ENCODE peak calls at places on chromosome 9, in eight cellular contexts. O, Z, H, J, T, Y, V and R are unnamed samples.
A peak's percentile ranks its signal among the peaks of the same experiment; 100 is the strongest.

GRCh38 chr9:76459691-76460635 is 981 bp downstream of the GCNT1 start:
- DNase-seq in O (peak; percentile 65), Z (peak; percentile 33), H (peak; percentile 59), J (peak; percentile 25), T (peak; percentile 67), Y (peak; percentile 74), V (peak; percentile 32), R (peak; percentile 78)

GRCh38 chr9:81868145-81868544 is 60.1 kb upstream of the SPATA31D4 start:
- DNase-seq in O (no peak), Z (no peak), H (no peak), J (no peak), T (no peak), Y (peak; percentile 54), V (no peak), R (no peak)

GRCh38 chr9:107240260-107240659 is 42.8 kb upstream of the RAD23B start:
- DNase-seq in O (no peak), Z (no peak), H (no peak), J (no peak), T (no peak), Y (no peak), V (no peak), R (no peak)

GRCh38 chr9:115263731-115264130 is 145.8 kb upstream of the TNC start:
- DNase-seq in O (no peak), Z (no peak), H (no peak), J (no peak), T (no peak), Y (peak; percentile 82), V (no peak), R (no peak)

GRCh38 chr9:110179734-110180133 is 28.2 kb downstream of the C9orf152 start:
- DNase-seq in O (no peak), Z (peak; percentile 11), H (no peak), J (no peak), T (no peak), Y (peak; percentile 81), V (no peak), R (no peak)

GRCh38 chr9:133712221-133713100 is 25.7 kb downstream of the SARDH start:
- DNase-seq in O (no peak), Z (no peak), H (no peak), J (no peak), T (peak; percentile 34), Y (no peak), V (no peak), R (no peak)

GRCh38 chr9:13175732-13176131 is 103.8 kb downstream of the MPDZ start:
- DNase-seq in O (no peak), Z (no peak), H (no peak), J (no peak), T (no peak), Y (no peak), V (no peak), R (no peak)

GRCh38 chr9:34628656-34629491 is at the start of gene ARID3C:
- DNase-seq in O (no peak), Z (no peak), H (peak; percentile 55), J (no peak), T (peak; percentile 84), Y (no peak), V (no peak), R (no peak)

GRCh38 chr9:101093620-101094019 is 65.1 kb downstream of the PLPPR1 start:
- DNase-seq in O (no peak), Z (no peak), H (no peak), J (no peak), T (no peak), Y (peak; percentile 52), V (no peak), R (no peak)

GRCh38 chr9:16846986-16847385 is 23.5 kb downstream of the BNC2 start:
- DNase-seq in O (no peak), Z (no peak), H (no peak), J (no peak), T (no peak), Y (no peak), V (no peak), R (no peak)

GRCh38 chr9:81833563-81834345 is 94.5 kb upstream of the SPATA31D4 start:
- DNase-seq in O (no peak), Z (no peak), H (no peak), J (no peak), T (no peak), Y (no peak), V (no peak), R (no peak)

GRCh38 chr9:19378647-19379046 is 1.4 kb downstream of the RPS6 start:
- DNase-seq in O (no peak), Z (no peak), H (no peak), J (no peak), T (no peak), Y (no peak), V (no peak), R (no peak)

GRCh38 chr9:8486095-8486494 is 686.5 kb upstream of the DMAC1 start:
- DNase-seq in O (no peak), Z (no peak), H (peak; percentile 27), J (no peak), T (no peak), Y (peak; percentile 32), V (peak; percentile 25), R (peak; percentile 45)

GRCh38 chr9:91321691-91322090 is 40.0 kb downstream of the AUH start:
- DNase-seq in O (no peak), Z (no peak), H (no peak), J (no peak), T (no peak), Y (no peak), V (no peak), R (no peak)

GRCh38 chr9:36928670-36929349 is 105.3 kb downstream of the PAX5 start:
- DNase-seq in O (no peak), Z (peak; percentile 53), H (no peak), J (no peak), T (no peak), Y (peak; percentile 89), V (no peak), R (no peak)

GRCh38 chr9:72315510-72316287 is 49.3 kb downstream of the ZFAND5 start:
- DNase-seq in O (peak; percentile 48), Z (peak; percentile 40), H (peak; percentile 50), J (no peak), T (no peak), Y (peak; percentile 64), V (no peak), R (peak; percentile 73)

GRCh38 chr9:132239518-132239917 is 77.7 kb downstream of the NTNG2 start:
- DNase-seq in O (no peak), Z (no peak), H (no peak), J (no peak), T (no peak), Y (no peak), V (no peak), R (no peak)

GRCh38 chr9:134390537-134390936 is 64.3 kb downstream of the RXRA start:
- DNase-seq in O (peak; percentile 85), Z (no peak), H (no peak), J (no peak), T (no peak), Y (no peak), V (no peak), R (no peak)

GRCh38 chr9:102459828-102460227 is 535.3 kb upstream of the CYLC2 start:
- DNase-seq in O (no peak), Z (no peak), H (no peak), J (no peak), T (no peak), Y (no peak), V (no peak), R (no peak)
- TF ChIP-seq CTCF in O (no peak), Z (no peak), H (no peak), J (no peak), T (no peak), Y (no peak), V (no peak), R (no peak)

GRCh38 chr9:85112376-85112775 is 442.8 kb downstream of the NTRK2 start:
- DNase-seq in O (no peak), Z (no peak), H (no peak), J (no peak), T (no peak), Y (no peak), V (no peak), R (no peak)

GRCh38 chr9:85117831-85118230 is 448.3 kb downstream of the NTRK2 start:
- DNase-seq in O (peak; percentile 56), Z (no peak), H (peak; percentile 24), J (no peak), T (no peak), Y (no peak), V (no peak), R (no peak)

GRCh38 chr9:85112933-85113418 is 443.4 kb downstream of the NTRK2 start:
- DNase-seq in O (no peak), Z (no peak), H (no peak), J (no peak), T (no peak), Y (no peak), V (no peak), R (no peak)

GRCh38 chr9:85114799-85115198 is 445.3 kb downstream of the NTRK2 start:
- DNase-seq in O (no peak), Z (no peak), H (no peak), J (no peak), T (no peak), Y (peak; percentile 44), V (no peak), R (no peak)

DNA sequence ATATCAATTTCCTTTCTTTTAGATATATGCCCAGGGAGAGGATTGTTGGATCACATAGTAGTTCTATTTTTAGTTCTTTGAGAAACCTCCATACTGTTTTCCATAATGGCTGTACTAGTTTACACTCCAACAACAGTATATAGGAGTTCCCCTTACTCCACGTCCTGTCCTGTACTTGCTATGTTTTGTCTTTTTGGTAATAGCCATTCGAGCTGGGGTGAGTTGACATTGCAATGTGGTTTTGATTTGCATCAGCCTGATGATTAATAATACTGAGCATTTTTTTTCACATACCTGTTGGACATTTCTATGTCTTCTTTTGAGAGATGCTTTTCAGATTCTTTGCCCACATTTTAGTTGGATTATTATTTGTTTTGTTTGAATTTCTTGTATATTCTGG is 445.9 kb downstream of the NTRK2 start:
- DNase-seq in O (no peak), Z (no peak), H (no peak), J (no peak), T (no peak), Y (no peak), V (no peak), R (no peak)
- H3K4me3 ChIP-seq in O (no peak overlapping the region), Z (no peak overlapping the region), H (no peak overlapping the region), J (no peak overlapping the region), T (no peak overlapping the region), Y (no peak overlapping the region), V (no peak overlapping the region), R (no peak overlapping the region)

GRCh38 chr9:113742471-113742870 is 133.6 kb upstream of the ZNF618 start:
- DNase-seq in O (no peak), Z (no peak), H (no peak), J (no peak), T (no peak), Y (no peak), V (no peak), R (no peak)

GRCh38 chr9:113748135-113748534 is 128.0 kb upstream of the ZNF618 start:
- DNase-seq in O (no peak), Z (no peak), H (no peak), J (no peak), T (no peak), Y (no peak), V (no peak), R (no peak)

GRCh38 chr9:113742878-113743277 is 133.2 kb upstream of the ZNF618 start:
- DNase-seq in O (no peak), Z (no peak), H (no peak), J (no peak), T (no peak), Y (no peak), V (no peak), R (no peak)

GRCh38 chr9:113746486-113746885 is 129.6 kb upstream of the ZNF618 start:
- DNase-seq in O (no peak), Z (no peak), H (no peak), J (no peak), T (no peak), Y (no peak), V (no peak), R (no peak)
- H3K27ac ChIP-seq in O (no peak overlapping the region), Z (no peak overlapping the region), H (no peak overlapping the region), J (no peak overlapping the region), T (no peak overlapping the region), Y (no peak overlapping the region), V (no peak overlapping the region), R (no peak overlapping the region)

GRCh38 chr9:127074561-127075548 is 47.6 kb downstream of the ANGPTL2 start:
- DNase-seq in O (peak; percentile 41), Z (no peak), H (no peak), J (no peak), T (no peak), Y (no peak), V (peak; percentile 57), R (no peak)
- TF ChIP-seq CTCF in O (no peak), Z (no peak), H (no peak), J (no peak), T (no peak), Y (no peak), V (no peak), R (no peak)